ENCODE peak calls at places on chromosome 22, in eight cellular contexts. K is heart left ventricle, H is heart right ventricle, J is tibial artery, Z is fibroblast of lung, B is ovary, L is H9, M is endothelial cell of umbilical vein. U is an unnamed sample.
A peak's percentile ranks its signal among the peaks of the same experiment; 100 is the strongest.

GRCh38 chr22:17097701-17098100 is 12.9 kb downstream of the IL17RA start:
- DNase-seq in L (no peak), J (peak; percentile 60), B (no peak), Z (no peak), H (no peak), K (no peak), M (no peak), U (no peak)

GRCh38 chr22:23038334-23038642 is 32.0 kb upstream of the GNAZ start:
- DNase-seq in J (no peak), M (no peak), Z (no peak), L (no peak), B (no peak), K (no peak), H (no peak), U (no peak)

GRCh38 chr22:21996175-21996574 is 13.6 kb upstream of the TOP3B start:
- DNase-seq in H (no peak), Z (no peak), K (no peak), M (no peak), J (no peak), L (no peak), B (no peak), U (no peak)

GRCh38 chr22:50268655-50269113 is 1.5 kb downstream of the MAPK11 start:
- DNase-seq in J (no peak), M (no peak), H (no peak), K (no peak), Z (no peak), B (peak; percentile 77), L (no peak), U (no peak)

GRCh38 chr22:22705328-22706100 is 61.1 kb downstream of the GGTLC2 start:
- DNase-seq in H (no peak), Z (no peak), M (no peak), K (no peak), J (no peak), B (no peak), L (peak; percentile 4), U (no peak)

GRCh38 chr22:23518381-23519187 is 61.5 kb downstream of the IGLL1 start:
- DNase-seq in B (no peak), H (no peak), M (no peak), J (no peak), Z (no peak), L (no peak), K (no peak), U (no peak)

GRCh38 chr22:26399288-26399687 is 29.8 kb upstream of the ASPHD2 start:
- DNase-seq in B (no peak), H (no peak), K (no peak), L (no peak), J (no peak), M (peak; percentile 6), Z (no peak), U (no peak)

GRCh38 chr22:17590586-17590985 is 27.3 kb downstream of the SLC25A18 start:
- DNase-seq in J (peak; percentile 27), L (no peak), M (no peak), B (no peak), Z (no peak), H (no peak), K (no peak), U (no peak)

GRCh38 chr22:48751539-48752437 is 1075.9 kb downstream of the BRD1 start:
- DNase-seq in Z (no peak), L (no peak), J (no peak), K (no peak), M (no peak), B (no peak), H (no peak), U (no peak)

GRCh38 chr22:42417645-42418303 is 14.4 kb downstream of the NFAM1 start:
- DNase-seq in H (no peak), Z (no peak), K (no peak), J (no peak), L (no peak), M (no peak), B (no peak), U (no peak)
- H3K4me1 ChIP-seq in H (no peaks in the 10 kb centered on the region), Z (no peaks in the 10 kb centered on the region), K (no peaks in the 10 kb centered on the region), J (no peaks in the 10 kb centered on the region), L (peaks cover 4% of the 10 kb centered on the region), M (no peaks in the 10 kb centered on the region), B (no peaks in the 10 kb centered on the region), U (no peaks in the 10 kb centered on the region)

GRCh38 chr22:35367331-35367886 is 13.5 kb upstream of the HMOX1 start:
- DNase-seq in K (no peak), J (no peak), M (no peak), B (no peak), L (no peak), Z (no peak), H (no peak), U (no peak)
- H3K27ac ChIP-seq in K (no peak overlapping the region), J (no peak overlapping the region), M (no peak overlapping the region), B (no peak overlapping the region), L (no peak overlapping the region), Z (no peak overlapping the region), H (no peak overlapping the region), U (no peak overlapping the region)

DNA sequence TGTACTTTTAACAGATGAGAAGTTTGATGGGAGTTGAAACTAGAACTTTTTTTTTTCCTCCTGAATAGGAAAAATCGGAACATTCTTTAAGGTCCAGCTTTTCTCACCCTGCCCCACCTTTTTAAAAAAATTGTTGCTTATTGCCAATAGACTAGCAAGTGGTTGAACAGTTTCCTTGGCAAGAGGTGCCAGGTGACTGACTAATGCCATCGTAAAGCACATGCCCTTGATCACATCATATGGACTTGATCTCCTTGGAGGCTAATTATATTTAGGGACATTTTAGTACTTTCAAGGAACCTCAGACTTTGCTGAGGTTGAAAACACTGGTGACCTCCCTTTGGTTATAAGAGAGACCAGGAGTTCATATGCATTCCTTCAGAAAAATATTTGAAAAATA is 57.6 kb downstream of the MTMR3 start:
- DNase-seq in K (no peak), Z (no peak), J (no peak), L (no peak), H (no peak), M (no peak), B (no peak), U (no peak)
- H3K9me3 ChIP-seq in K (no peaks in the 10 kb centered on the region), Z (no peaks in the 10 kb centered on the region), J (no peaks in the 10 kb centered on the region), L (no peaks in the 10 kb centered on the region), H (no peaks in the 10 kb centered on the region), M (no peaks in the 10 kb centered on the region), B (no peaks in the 10 kb centered on the region), U (no peaks in the 10 kb centered on the region)

GRCh38 chr22:31082606-31083376 is 1.7 kb downstream of the SMTN start:
- DNase-seq in J (peak; percentile 92), M (peak; percentile 55), B (peak; percentile 71), Z (peak; percentile 48), K (peak; percentile 85), H (peak; percentile 79), L (peak; percentile 75), U (peak; percentile 59)

GRCh38 chr22:31083377-31083768 is 2.3 kb downstream of the SMTN start:
- DNase-seq in H (peak; percentile 17), L (no peak), J (no peak), B (peak; percentile 47), K (peak; percentile 20), Z (no peak), M (no peak), U (no peak)

GRCh38 chr22:31084811-31085492 is 3.8 kb downstream of the SMTN start:
- DNase-seq in Z (peak; percentile 84), J (peak; percentile 95), H (peak; percentile 90), K (peak; percentile 91), L (peak; percentile 89), B (peak; percentile 88), M (peak; percentile 71), U (peak; percentile 67)

GRCh38 chr22:31085493-31085824 is 4.3 kb downstream of the SMTN start:
- DNase-seq in L (no peak), J (peak; percentile 84), M (no peak), Z (no peak), B (no peak), K (peak; percentile 68), H (peak; percentile 56), U (no peak)

GRCh38 chr22:31083923-31084810 is 3.0 kb downstream of the SMTN start:
- DNase-seq in M (no peak), H (peak; percentile 13), L (no peak), J (no peak), K (peak; percentile 20), Z (no peak), B (peak; percentile 50), U (no peak)
- H3K4me1 ChIP-seq in M (peaks cover 33% of the 10 kb centered on the region), H (peaks cover 14% of the 10 kb centered on the region), L (no peaks in the 10 kb centered on the region), J (no peaks in the 10 kb centered on the region), K (peaks cover 64% of the 10 kb centered on the region), Z (peaks cover 21% of the 10 kb centered on the region), B (peaks cover 14% of the 10 kb centered on the region), U (peaks cover 12% of the 10 kb centered on the region)

DNA sequence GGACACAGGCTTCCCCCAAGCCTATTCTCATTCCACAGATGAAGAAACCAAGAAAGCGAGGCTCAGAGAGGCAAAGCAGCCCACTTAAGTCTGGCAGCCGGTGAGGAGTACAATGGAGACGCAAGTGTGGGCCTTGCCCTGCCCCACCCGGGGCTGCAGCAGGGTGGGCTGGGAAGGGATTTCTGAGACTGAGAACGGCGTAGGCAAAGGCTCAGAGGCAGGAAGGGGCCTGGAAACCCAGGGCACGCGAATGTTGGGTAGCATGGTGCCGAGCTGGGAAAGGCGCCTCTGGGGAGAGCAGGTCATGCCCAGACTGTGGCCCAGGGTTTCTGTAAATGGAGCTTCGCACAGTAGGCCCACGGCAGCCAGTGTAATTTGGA is 47.5 kb upstream of the SHISAL1 start:
- DNase-seq in M (no peak), B (no peak), J (no peak), H (no peak), K (no peak), Z (no peak), L (no peak), U (no peak)
- H3K27ac ChIP-seq in M (no peak overlapping the region), B (peak overlapping the region; percentile 20), J (peak overlapping the region; percentile 50), H (peak overlapping the region; percentile 58), K (peak overlapping the region; percentile 12), Z (peak overlapping the region; percentile 81), L (no peak overlapping the region), U (no peak overlapping the region)

GRCh38 chr22:37491106-37491505 is 4.9 kb upstream of the MFNG start:
- DNase-seq in B (no peak), L (no peak), K (no peak), J (no peak), M (no peak), H (no peak), Z (no peak), U (no peak)
- H3K9me3 ChIP-seq in B (no peaks in the 10 kb centered on the region), L (no peaks in the 10 kb centered on the region), K (no peaks in the 10 kb centered on the region), J (no peaks in the 10 kb centered on the region), M (no peaks in the 10 kb centered on the region), H (no peaks in the 10 kb centered on the region), Z (no peaks in the 10 kb centered on the region), U (no peaks in the 10 kb centered on the region)

DNA sequence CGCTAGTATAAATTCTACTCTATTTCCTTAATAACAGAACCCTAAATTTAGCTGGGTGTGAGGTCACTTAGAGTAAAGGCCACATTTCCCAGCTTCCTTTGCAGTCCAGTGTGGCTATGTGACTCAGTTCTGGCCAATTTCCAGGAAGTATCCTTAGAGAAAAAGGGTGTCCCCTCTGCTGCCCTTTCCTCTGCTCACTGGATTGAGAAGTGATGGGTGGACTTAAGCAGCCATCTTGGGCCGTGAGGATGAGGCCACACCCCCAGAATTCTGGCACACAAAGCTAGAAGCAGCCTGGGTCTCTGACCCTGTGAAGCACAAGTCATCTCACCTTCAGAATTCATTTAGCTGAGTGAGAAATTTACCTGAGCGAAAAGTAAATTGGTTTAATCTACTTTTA is 11.7 kb upstream of the RASD2 start:
- DNase-seq in B (no peak), K (no peak), M (no peak), Z (no peak), L (no peak), J (no peak), H (no peak), U (no peak)
- H3K4me1 ChIP-seq in B (no peaks in the 10 kb centered on the region), K (no peaks in the 10 kb centered on the region), M (no peaks in the 10 kb centered on the region), Z (no peaks in the 10 kb centered on the region), L (peaks cover 3% of the 10 kb centered on the region), J (no peaks in the 10 kb centered on the region), H (no peaks in the 10 kb centered on the region), U (no peaks in the 10 kb centered on the region)

GRCh38 chr22:45995405-45996101 is 18.6 kb upstream of the WNT7B start:
- DNase-seq in L (no peak), Z (no peak), J (no peak), M (no peak), H (no peak), K (no peak), B (no peak), U (no peak)
- H3K27ac ChIP-seq in L (no peak overlapping the region), Z (no peak overlapping the region), J (peak overlapping the region; percentile 28), M (peak overlapping the region; percentile 82), H (peak overlapping the region; percentile 86), K (peak overlapping the region; percentile 92), B (no peak overlapping the region), U (peak overlapping the region; percentile 89)

U was measured in SJCRH30.